ENCODE peak calls at places on chromosomes 6 and 20, in seven cellular contexts. M is fibroblast of the conjunctiva; V is fibroblast of villous mesenchyme; Z is stomach; W is ACHN; B is choroid plexus epithelial cell; C is stimulated activated CD4-positive, alpha-beta T cell treated with anti-CD3 and anti-CD28 coated beads, TNF-alpha, amount 100 ng/mL, for 4 hours. E is an unnamed sample.

GRCh38 chr6:125251516-125252229 is 50.1 kb downstream of the HDDC2 start:
- DNase-seq in C (no peak), V (no peak), M (no peak), W (peak; percentile 53), Z (no peak), B (peak; percentile 27), E (no peak)

GRCh38 chr6:30898750-30899360 is 9.2 kb upstream of the GTF2H4 start:
- DNase-seq in B (no peak), V (no peak), C (no peak), M (no peak), W (no peak), Z (no peak), E (no peak)

GRCh38 chr6:41937472-41937871 is 4.1 kb downstream of the CCND3 start:
- DNase-seq in C (no peak), B (no peak), Z (no peak), W (no peak), V (peak; percentile 5), M (no peak), E (no peak)

GRCh38 chr20:34689486-34689885 is 12.6 kb upstream of the PIGU start:
- DNase-seq in V (peak; percentile 43), W (no peak), Z (no peak), B (peak; percentile 43), C (no peak), M (no peak), E (no peak)

GRCh38 chr6:107707346-107708270 is 116.5 kb downstream of the SCML4 start:
- DNase-seq in C (no peak), B (no peak), M (no peak), Z (no peak), V (no peak), W (no peak), E (no peak)

GRCh38 chr20:17614176-17614811 is 44.4 kb downstream of the DSTN start:
- DNase-seq in B (peak; percentile 53), V (peak; percentile 69), C (no peak), Z (peak; percentile 83), W (no peak), M (peak; percentile 37), E (no peak)

GRCh38 chr6:31227143-31227542 is 44.7 kb downstream of the HLA-C start:
- DNase-seq in W (no peak), M (no peak), Z (no peak), C (no peak), B (no peak), V (peak; percentile 18), E (no peak)

GRCh38 chr6:30493643-30494250 is 4.4 kb downstream of the HLA-E start:
- DNase-seq in V (no peak), C (no peak), Z (no peak), B (no peak), M (no peak), W (no peak), E (no peak)

GRCh38 chr6:73145690-73146089 is 79.6 kb downstream of the KHDC1L start:
- DNase-seq in C (no peak), B (no peak), W (no peak), M (no peak), V (no peak), Z (no peak), E (no peak)

GRCh38 chr6:1496092-1496491 is 106.7 kb downstream of the FOXF2 start:
- DNase-seq in V (no peak), M (no peak), B (no peak), W (no peak), C (no peak), Z (no peak), E (no peak)

GRCh38 chr6:14944593-14944992 is 301.3 kb upstream of the JARID2 start:
- DNase-seq in V (peak; percentile 16), C (no peak), M (no peak), W (no peak), Z (no peak), B (peak; percentile 10), E (no peak)

GRCh38 chr20:60630609-60631008 is 621.5 kb upstream of the CDH4 start:
- DNase-seq in Z (no peak), B (no peak), C (no peak), W (no peak), M (no peak), V (no peak), E (no peak)

GRCh38 chr6:106287215-106287614 is 38.3 kb downstream of the ATG5 start:
- DNase-seq in B (peak; percentile 58), Z (no peak), V (no peak), M (no peak), C (no peak), W (no peak), E (no peak)

GRCh38 chr6:162090734-162091133 is 636.8 kb downstream of the PRKN start:
- DNase-seq in V (peak; percentile 16), W (peak; percentile 97), C (no peak), M (peak; percentile 4), Z (no peak), B (peak; percentile 66), E (peak; percentile 21)

GRCh38 chr6:5751525-5752252 is 255.0 kb downstream of the NRN1 start:
- DNase-seq in V (no peak), C (no peak), M (no peak), B (no peak), Z (no peak), W (no peak), E (no peak)

GRCh38 chr20:24504331-24505285 is 35.2 kb downstream of the SYNDIG1 start:
- DNase-seq in Z (no peak), M (no peak), W (no peak), V (no peak), B (no peak), C (no peak), E (no peak)

GRCh38 chr20:63900373-63900772 is 5.4 kb downstream of the DNAJC5 start:
- DNase-seq in V (no peak), W (no peak), B (no peak), Z (no peak), M (no peak), C (no peak), E (no peak)

GRCh38 chr6:89082439-89082838 is 1.9 kb downstream of the PNRC1 start:
- DNase-seq in W (peak; percentile 22), M (no peak), C (no peak), B (peak; percentile 51), V (peak; percentile 50), Z (no peak), E (peak; percentile 5)

GRCh38 chr20:49395659-49396058 is 86.8 kb downstream of the KCNB1 start:
- DNase-seq in C (no peak), B (no peak), M (no peak), Z (no peak), V (no peak), W (no peak), E (no peak)

GRCh38 chr6:126682440-126682839 is 342.5 kb downstream of the CENPW start:
- DNase-seq in W (no peak), Z (no peak), C (no peak), M (no peak), V (peak; percentile 25), B (peak; percentile 47), E (no peak)

GRCh38 chr6:17530321-17530835 is 69.7 kb upstream of the FAM8A1 start:
- DNase-seq in V (no peak), W (no peak), C (no peak), Z (no peak), B (no peak), M (no peak), E (no peak)

E was measured in GM04503.